ENCODE peak calls at places on chromosomes 12 and 14, in seven cellular contexts. One of them, this sample, is unnamed.
A peak's percentile ranks its signal among the peaks of the same experiment; 100 is the strongest.

GRCh38 chr12:49566361-49566760 is 1.6 kb downstream of the MCRS1 start:
- DNase-seq in stomach: no peak
- DNase-seq in aorta: peak; percentile 62
- DNase-seq in astrocyte: no peak
- DNase-seq in ovary: no peak
- DNase-seq in CD4-positive, alpha-beta memory T cell: no peak
- DNase-seq in tibial nerve: no peak
- DNase-seq in this sample: no peak

GRCh38 chr12:59595557-59596231 is at the start of gene SLC16A7:
- DNase-seq in ovary: peak; percentile 89
- DNase-seq in CD4-positive, alpha-beta memory T cell: peak; percentile 80
- DNase-seq in aorta: peak; percentile 97
- DNase-seq in stomach: peak; percentile 87
- DNase-seq in astrocyte: peak; percentile 79
- DNase-seq in tibial nerve: peak; percentile 67
- DNase-seq in this sample: peak; percentile 76

GRCh38 chr12:57730336-57731067 is 8.0 kb downstream of the AGAP2 start:
- DNase-seq in astrocyte: no peak
- DNase-seq in aorta: no peak
- DNase-seq in stomach: no peak
- DNase-seq in ovary: no peak
- DNase-seq in tibial nerve: no peak
- DNase-seq in CD4-positive, alpha-beta memory T cell: no peak
- DNase-seq in this sample: no peak

GRCh38 chr14:101560534-101561113 is 671 bp upstream of the DIO3 start:
- DNase-seq in ovary: no peak
- DNase-seq in tibial nerve: no peak
- DNase-seq in stomach: no peak
- DNase-seq in aorta: no peak
- DNase-seq in astrocyte: no peak
- DNase-seq in CD4-positive, alpha-beta memory T cell: no peak
- DNase-seq in this sample: no peak

GRCh38 chr12:51222461-51222860 is 4.6 kb upstream of the POU6F1 start:
- DNase-seq in tibial nerve: no peak
- DNase-seq in stomach: no peak
- DNase-seq in astrocyte: no peak
- DNase-seq in aorta: no peak
- DNase-seq in ovary: no peak
- DNase-seq in CD4-positive, alpha-beta memory T cell: no peak
- DNase-seq in this sample: no peak

GRCh38 chr14:79745046-79745445 is 466.3 kb downstream of the DIO2 start:
- DNase-seq in CD4-positive, alpha-beta memory T cell: no peak
- DNase-seq in aorta: no peak
- DNase-seq in tibial nerve: no peak
- DNase-seq in stomach: no peak
- DNase-seq in ovary: no peak
- DNase-seq in astrocyte: no peak
- DNase-seq in this sample: no peak

GRCh38 chr14:76456200-76456599 is 80.3 kb downstream of the ESRRB start:
- DNase-seq in ovary: no peak
- DNase-seq in aorta: no peak
- DNase-seq in astrocyte: no peak
- DNase-seq in stomach: no peak
- DNase-seq in CD4-positive, alpha-beta memory T cell: no peak
- DNase-seq in tibial nerve: no peak
- DNase-seq in this sample: no peak

GRCh38 chr14:95294834-95295599 is 24.7 kb downstream of the CLMN start:
- DNase-seq in aorta: no peak
- DNase-seq in stomach: peak; percentile 65
- DNase-seq in tibial nerve: no peak
- DNase-seq in CD4-positive, alpha-beta memory T cell: no peak
- DNase-seq in ovary: no peak
- DNase-seq in astrocyte: peak; percentile 29
- DNase-seq in this sample: no peak

GRCh38 chr12:97837401-97837800 is 374.8 kb downstream of the RMST start:
- DNase-seq in astrocyte: peak; percentile 56
- DNase-seq in aorta: no peak
- DNase-seq in CD4-positive, alpha-beta memory T cell: no peak
- DNase-seq in tibial nerve: no peak
- DNase-seq in stomach: no peak
- DNase-seq in ovary: no peak
- DNase-seq in this sample: no peak

GRCh38 chr14:23237772-23238594 is at the start of gene RNF212B:
- DNase-seq in astrocyte: peak; percentile 46
- DNase-seq in stomach: peak; percentile 99
- DNase-seq in aorta: peak; percentile 97
- DNase-seq in CD4-positive, alpha-beta memory T cell: peak; percentile 67
- DNase-seq in ovary: peak; percentile 93
- DNase-seq in tibial nerve: peak; percentile 76
- DNase-seq in this sample: peak; percentile 51

GRCh38 chr12:124837958-124838803 is 25.5 kb downstream of the SCARB1 start:
- DNase-seq in stomach: peak; percentile 60
- DNase-seq in ovary: peak; percentile 90
- DNase-seq in aorta: no peak
- DNase-seq in tibial nerve: peak; percentile 74
- DNase-seq in astrocyte: peak; percentile 98
- DNase-seq in CD4-positive, alpha-beta memory T cell: no peak
- DNase-seq in this sample: no peak

GRCh38 chr12:99043319-99043914 is 398.3 kb downstream of the APAF1 start:
- DNase-seq in ovary: peak; percentile 34
- DNase-seq in CD4-positive, alpha-beta memory T cell: peak; percentile 8
- DNase-seq in stomach: peak; percentile 61
- DNase-seq in aorta: peak; percentile 86
- DNase-seq in astrocyte: peak; percentile 35
- DNase-seq in tibial nerve: peak; percentile 51
- DNase-seq in this sample: no peak

DNA sequence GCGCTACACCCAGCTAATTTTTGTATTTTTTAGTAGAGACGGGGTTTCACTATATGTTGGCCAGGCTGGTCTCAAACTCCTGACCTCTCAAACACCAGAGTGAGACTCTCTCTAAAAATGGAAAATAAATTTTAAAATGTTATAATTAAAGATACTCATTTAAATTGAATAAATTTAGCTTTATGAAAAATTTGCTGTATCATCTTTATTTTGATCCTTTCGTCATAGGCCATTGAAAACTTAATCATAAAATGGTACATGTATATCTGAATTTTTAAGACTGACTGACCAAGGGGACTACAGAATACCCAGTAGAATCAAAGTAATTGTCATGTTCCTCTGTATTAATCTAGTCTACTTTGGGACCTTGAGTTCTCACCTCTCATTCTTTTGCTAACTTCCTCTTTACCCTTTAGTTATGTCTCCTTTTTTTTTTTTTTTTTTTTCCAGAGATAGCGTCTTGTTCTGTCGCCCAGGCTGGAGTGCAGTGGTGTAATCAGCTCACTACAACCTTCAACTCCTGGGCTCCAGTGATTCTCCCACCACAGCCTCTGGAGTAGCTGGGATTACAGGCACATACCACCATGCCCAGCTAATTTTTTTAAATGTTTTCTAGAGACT is 9.5 kb downstream of the RAB5B start:
- DNase-seq in ovary: no peak
- DNase-seq in CD4-positive, alpha-beta memory T cell: no peak
- DNase-seq in stomach: no peak
- DNase-seq in tibial nerve: no peak
- DNase-seq in aorta: no peak
- DNase-seq in astrocyte: no peak
- DNase-seq in this sample: no peak
- H3K4me1 ChIP-seq in ovary: no peaks in the 10 kb centered on the region
- H3K4me1 ChIP-seq in CD4-positive, alpha-beta memory T cell: peaks cover 8% of the 10 kb centered on the region
- H3K4me1 ChIP-seq in stomach: peaks cover 9% of the 10 kb centered on the region
- H3K4me1 ChIP-seq in tibial nerve: no peaks in the 10 kb centered on the region
- H3K4me1 ChIP-seq in aorta: no peaks in the 10 kb centered on the region
- H3K4me1 ChIP-seq in astrocyte: peaks cover 5% of the 10 kb centered on the region
- H3K4me1 ChIP-seq in this sample: no peaks in the 10 kb centered on the region

DNA sequence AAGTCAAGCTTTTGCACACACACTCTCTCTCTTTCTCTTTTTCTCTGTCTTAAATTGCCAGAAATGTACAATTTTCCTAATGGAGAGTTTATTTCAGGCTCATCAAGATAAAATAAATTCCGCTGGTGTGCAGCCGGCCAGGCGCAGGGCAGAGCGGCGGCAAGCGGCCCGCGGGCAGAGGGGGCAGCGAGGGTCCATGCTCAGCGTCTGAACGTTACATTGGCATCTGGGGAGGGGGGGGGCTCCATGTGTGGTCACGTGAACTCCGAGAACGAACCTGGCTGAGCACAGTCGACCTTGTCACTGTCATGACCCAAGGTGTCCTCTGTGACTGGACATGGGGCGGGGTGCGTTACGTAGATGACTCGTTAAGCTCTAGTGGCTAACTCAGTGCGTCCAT is 23.8 kb upstream of the FZD10 start:
- DNase-seq in astrocyte: no peak
- DNase-seq in stomach: no peak
- DNase-seq in aorta: no peak
- DNase-seq in CD4-positive, alpha-beta memory T cell: no peak
- DNase-seq in ovary: no peak
- DNase-seq in tibial nerve: no peak
- DNase-seq in this sample: no peak
- H3K27me3 ChIP-seq in astrocyte: no peaks in the 10 kb centered on the region
- H3K27me3 ChIP-seq in stomach: peaks cover under 1% of the 10 kb centered on the region
- H3K27me3 ChIP-seq in aorta: no peaks in the 10 kb centered on the region
- H3K27me3 ChIP-seq in CD4-positive, alpha-beta memory T cell: no peaks in the 10 kb centered on the region
- H3K27me3 ChIP-seq in ovary: no peaks in the 10 kb centered on the region
- H3K27me3 ChIP-seq in tibial nerve: no peaks in the 10 kb centered on the region
- H3K27me3 ChIP-seq in this sample: no peaks in the 10 kb centered on the region

GRCh38 chr12:2384029-2384386 is 331.2 kb downstream of the CACNA1C start:
- DNase-seq in ovary: peak; percentile 24
- DNase-seq in CD4-positive, alpha-beta memory T cell: no peak
- DNase-seq in tibial nerve: no peak
- DNase-seq in aorta: no peak
- DNase-seq in stomach: no peak
- DNase-seq in astrocyte: no peak
- DNase-seq in this sample: no peak

GRCh38 chr12:2383276-2384028 is 330.7 kb downstream of the CACNA1C start:
- DNase-seq in aorta: no peak
- DNase-seq in CD4-positive, alpha-beta memory T cell: no peak
- DNase-seq in ovary: no peak
- DNase-seq in tibial nerve: no peak
- DNase-seq in stomach: no peak
- DNase-seq in astrocyte: no peak
- DNase-seq in this sample: no peak

GRCh38 chr12:2385529-2385928 is 332.7 kb downstream of the CACNA1C start:
- DNase-seq in aorta: no peak
- DNase-seq in tibial nerve: no peak
- DNase-seq in ovary: no peak
- DNase-seq in stomach: no peak
- DNase-seq in CD4-positive, alpha-beta memory T cell: no peak
- DNase-seq in astrocyte: no peak
- DNase-seq in this sample: no peak

GRCh38 chr12:2386566-2386965 is 333.8 kb downstream of the CACNA1C start:
- DNase-seq in CD4-positive, alpha-beta memory T cell: no peak
- DNase-seq in tibial nerve: no peak
- DNase-seq in ovary: no peak
- DNase-seq in stomach: no peak
- DNase-seq in aorta: no peak
- DNase-seq in astrocyte: no peak
- DNase-seq in this sample: no peak

DNA sequence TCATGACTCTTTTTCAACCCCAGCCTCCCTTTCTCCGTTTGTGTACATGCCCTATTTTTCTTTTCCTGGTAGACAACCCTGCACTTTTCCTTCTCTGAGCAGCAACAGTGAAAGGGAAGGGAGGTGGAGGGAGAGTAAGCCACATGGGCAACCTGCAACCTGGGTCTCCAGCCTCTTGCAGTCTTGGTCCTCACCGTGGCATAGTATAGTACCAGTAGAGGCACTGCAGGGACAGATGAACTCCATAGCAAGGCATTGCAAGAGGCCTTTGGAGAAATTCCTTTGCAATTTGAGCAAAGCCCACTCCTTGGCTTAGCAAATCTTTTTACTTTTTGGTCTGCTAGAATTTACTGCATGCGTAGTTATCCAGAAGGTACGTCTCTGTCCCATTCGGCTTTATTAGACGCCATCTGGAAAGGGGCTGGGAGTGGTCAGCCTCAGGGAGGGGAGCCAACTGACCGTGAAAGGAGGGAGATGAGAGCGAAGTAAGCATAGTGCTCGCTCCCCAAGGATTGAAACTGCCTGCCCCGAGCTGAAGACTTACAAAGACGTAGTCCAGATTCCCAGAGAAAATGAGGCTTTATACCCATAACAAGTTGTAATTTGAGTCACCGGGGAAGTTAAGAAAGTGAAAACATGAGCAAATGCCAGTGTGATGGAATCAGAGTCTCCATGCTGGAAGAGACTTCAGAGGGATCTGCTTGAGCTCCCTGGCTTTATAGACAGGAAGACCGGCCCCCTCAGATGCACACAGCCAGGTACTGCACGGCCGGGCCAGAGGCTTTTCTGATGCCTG is 331.9 kb downstream of the CACNA1C start:
- DNase-seq in CD4-positive, alpha-beta memory T cell: no peak
- DNase-seq in stomach: no peak
- DNase-seq in astrocyte: peak; percentile 58
- DNase-seq in tibial nerve: no peak
- DNase-seq in ovary: no peak
- DNase-seq in aorta: no peak
- DNase-seq in this sample: no peak
- H3K27ac ChIP-seq in CD4-positive, alpha-beta memory T cell: no peak overlapping the region
- H3K27ac ChIP-seq in stomach: peak overlapping the region; percentile 36
- H3K27ac ChIP-seq in astrocyte: no peak overlapping the region
- H3K27ac ChIP-seq in tibial nerve: peak overlapping the region; percentile 68
- H3K27ac ChIP-seq in ovary: peak overlapping the region; percentile 9
- H3K27ac ChIP-seq in aorta: peak overlapping the region; percentile 87
- H3K27ac ChIP-seq in this sample: no peak overlapping the region

GRCh38 chr12:105705765-105706164 is 375.3 kb downstream of the C12orf75 start:
- DNase-seq in tibial nerve: peak; percentile 24
- DNase-seq in CD4-positive, alpha-beta memory T cell: no peak
- DNase-seq in ovary: peak; percentile 79
- DNase-seq in stomach: peak; percentile 41
- DNase-seq in astrocyte: peak; percentile 55
- DNase-seq in aorta: no peak
- DNase-seq in this sample: no peak

GRCh38 chr12:105706321-105706972 is 376.0 kb downstream of the C12orf75 start:
- DNase-seq in astrocyte: peak; percentile 83
- DNase-seq in stomach: no peak
- DNase-seq in ovary: peak; percentile 20
- DNase-seq in CD4-positive, alpha-beta memory T cell: no peak
- DNase-seq in tibial nerve: no peak
- DNase-seq in aorta: peak; percentile 81
- DNase-seq in this sample: no peak

GRCh38 chr12:105704788-105705187 is 374.3 kb downstream of the C12orf75 start:
- DNase-seq in tibial nerve: no peak
- DNase-seq in astrocyte: no peak
- DNase-seq in aorta: no peak
- DNase-seq in ovary: no peak
- DNase-seq in stomach: no peak
- DNase-seq in CD4-positive, alpha-beta memory T cell: no peak
- DNase-seq in this sample: no peak

GRCh38 chr12:105706973-105707334 is 376.5 kb downstream of the C12orf75 start:
- DNase-seq in astrocyte: no peak
- DNase-seq in aorta: no peak
- DNase-seq in ovary: no peak
- DNase-seq in CD4-positive, alpha-beta memory T cell: no peak
- DNase-seq in tibial nerve: no peak
- DNase-seq in stomach: no peak
- DNase-seq in this sample: no peak

DNA sequence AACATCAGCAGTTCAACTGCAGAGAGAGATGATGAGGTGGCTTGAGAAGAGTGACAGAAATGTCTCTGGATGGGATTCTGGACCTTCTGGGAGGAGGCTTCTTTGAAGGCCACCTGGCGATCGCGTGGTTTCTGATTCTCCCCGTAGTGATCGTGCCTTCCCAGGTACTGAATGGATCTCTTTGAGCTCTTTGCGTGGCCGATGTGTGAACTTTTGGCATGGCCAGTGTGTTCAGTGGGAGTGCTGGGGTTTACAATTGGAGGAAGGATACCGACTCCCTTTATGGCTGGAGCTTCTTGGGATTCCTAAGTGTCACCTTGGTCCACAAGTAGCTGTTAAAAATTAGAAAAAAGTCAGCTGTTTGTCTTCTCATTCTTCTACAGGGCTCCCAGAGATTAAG is 374.7 kb downstream of the C12orf75 start:
- DNase-seq in aorta: no peak
- DNase-seq in astrocyte: no peak
- DNase-seq in CD4-positive, alpha-beta memory T cell: no peak
- DNase-seq in stomach: no peak
- DNase-seq in tibial nerve: no peak
- DNase-seq in ovary: no peak
- DNase-seq in this sample: no peak
- H3K4me1 ChIP-seq in aorta: no peaks in the 10 kb centered on the region
- H3K4me1 ChIP-seq in astrocyte: peaks cover 21% of the 10 kb centered on the region
- H3K4me1 ChIP-seq in CD4-positive, alpha-beta memory T cell: no peaks in the 10 kb centered on the region
- H3K4me1 ChIP-seq in stomach: no peaks in the 10 kb centered on the region
- H3K4me1 ChIP-seq in tibial nerve: no peaks in the 10 kb centered on the region
- H3K4me1 ChIP-seq in ovary: no peaks in the 10 kb centered on the region
- H3K4me1 ChIP-seq in this sample: no peaks in the 10 kb centered on the region